ENCODE peak calls at places on chromosomes 6 and 20, in four cellular contexts. C is amniotic epithelial cell, R is posterior cingulate gyrus, K is cardiac muscle cell. T is an unnamed sample.
A peak's percentile ranks its signal among the peaks of the same experiment; 100 is the strongest.

GRCh38 chr6:107115695-107116327 is 496 bp upstream of the BEND3 start:
- DNase-seq in K (peak; percentile 39), C (no peak), R (peak; percentile 30), T (peak; percentile 69)

GRCh38 chr6:55496201-55496600 is 82.8 kb downstream of the HMGCLL1 start:
- DNase-seq in C (no peak), R (no peak), K (no peak), T (no peak)

GRCh38 chr6:139016337-139017213 is 12.0 kb upstream of the ABRACL start:
- DNase-seq in C (no peak), K (peak; percentile 36), R (no peak), T (no peak)

GRCh38 chr20:38723069-38723981 is 961 bp upstream of the SLC32A1 start:
- DNase-seq in C (peak; percentile 58), K (peak; percentile 65), R (no peak), T (no peak)

GRCh38 chr6:159134701-159135364 is 34.4 kb upstream of the FNDC1 start:
- DNase-seq in K (peak; percentile 69), C (peak; percentile 33), R (peak; percentile 76), T (peak; percentile 58)

GRCh38 chr6:52351879-52352238 is 10.1 kb upstream of the PAQR8 start:
- DNase-seq in K (no peak), R (no peak), C (no peak), T (no peak)

GRCh38 chr20:49593441-49594142 is 25.7 kb upstream of the PTGIS start:
- DNase-seq in C (no peak), R (no peak), K (no peak), T (no peak)

GRCh38 chr6:168941036-168941435 is 312.6 kb downstream of the THBS2 start:
- DNase-seq in C (peak; percentile 4), K (peak; percentile 49), R (no peak), T (no peak)

GRCh38 chr20:50321797-50322480 is 131.3 kb downstream of the CEBPB start:
- DNase-seq in R (no peak), C (peak; percentile 84), K (peak; percentile 80), T (peak; percentile 79)

GRCh38 chr20:1900321-1900791 is 5.1 kb downstream of the SIRPA start:
- DNase-seq in R (peak; percentile 46), K (peak; percentile 84), C (peak; percentile 77), T (peak; percentile 80)